ENCODE peak calls at places on chromosome 20, in seven cellular contexts. M is A549, N is K562, Y is upper lobe of left lung, R is suprapubic skin, Z is transverse colon, Q is ovary. F is an unnamed sample.

GRCh38 chr20:57404419-57405072 is 13.3 kb downstream of the RBM38 start:
- DNase-seq in Z (no peak), N (no peak), Q (no peak), R (no peak), Y (peak), M (no peak), F (no peak)

GRCh38 chr20:50449789-50450492 is 60.2 kb upstream of the PTPN1 start:
- DNase-seq in N (no peak), Q (no peak), R (no peak), M (no peak), Y (no peak), Z (no peak), F (peak)

GRCh38 chr20:57244627-57245214 is 21.7 kb downstream of the BMP7 start:
- DNase-seq in M (no peak), Q (no peak), Z (no peak), Y (no peak), N (peak), R (no peak), F (no peak)

GRCh38 chr20:7993703-7994102 is 25.9 kb downstream of the TMX4 start:
- DNase-seq in N (no peak), R (no peak), Y (no peak), M (no peak), Z (no peak), Q (no peak), F (no peak)

GRCh38 chr20:58072695-58073671 is 155.5 kb downstream of the ANKRD60 start:
- DNase-seq in Q (no peak), Z (no peak), M (no peak), R (no peak), Y (peak), N (no peak), F (no peak)

GRCh38 chr20:34195355-34195754 is 45.9 kb upstream of the ASIP start:
- DNase-seq in Q (no peak), Y (no peak), Z (no peak), N (no peak), R (no peak), M (no peak), F (no peak)

GRCh38 chr20:51054233-51054632 is 31.3 kb upstream of the KCNG1 start:
- DNase-seq in Z (no peak), Y (peak), N (no peak), M (no peak), R (no peak), Q (no peak), F (no peak)

GRCh38 chr20:37314617-37315292 is 25.3 kb downstream of the MANBAL start:
- DNase-seq in N (no peak), R (peak), Z (no peak), Y (peak), M (no peak), Q (peak), F (no peak)

GRCh38 chr20:17536944-17537444 is 5.8 kb upstream of the BFSP1 start:
- DNase-seq in N (peak), M (peak), Y (no peak), R (peak), Q (peak), Z (peak), F (no peak)

GRCh38 chr20:63091901-63092659 is 85.3 kb upstream of the BHLHE23 start:
- DNase-seq in M (no peak), R (peak), N (no peak), Z (peak), Q (no peak), Y (peak), F (no peak)

GRCh38 chr20:17771206-17772004 is 71.6 kb downstream of the BANF2 start:
- DNase-seq in Y (no peak), Q (no peak), R (no peak), N (no peak), Z (no peak), M (no peak), F (no peak)

GRCh38 chr20:62950741-62951140 is 1.8 kb upstream of the SLC17A9 start:
- DNase-seq in Q (no peak), M (no peak), Y (no peak), R (no peak), N (no peak), Z (no peak), F (no peak)

GRCh38 chr20:59363094-59363493 is 62.7 kb downstream of the EDN3 start:
- DNase-seq in Q (no peak), M (no peak), Y (no peak), N (no peak), R (no peak), Z (no peak), F (no peak)
- TF ChIP-seq EP300 in Q (no peak), M (no peak), Y (no peak), N (no peak), R (no peak), Z (no peak), F (no peak)

GRCh38 chr20:35303735-35304431 is 11.7 kb upstream of the FAM83C start:
- DNase-seq in Q (peak), Y (peak), Z (peak), R (no peak), N (peak), M (peak), F (peak)
- TF ChIP-seq EP300 in Q (no peak), Y (no peak), Z (no peak), R (no peak), N (no peak), M (no peak), F (no peak)

GRCh38 chr20:44394520-44395182 is 39.2 kb downstream of the HNF4A start:
- DNase-seq in Q (peak), Z (no peak), Y (no peak), R (no peak), M (peak), N (peak), F (no peak)
- TF ChIP-seq EP300 in Q (no peak), Z (no peak), Y (no peak), R (no peak), M (peak), N (peak), F (no peak)

GRCh38 chr20:31712564-31713311 is 9.9 kb downstream of the BCL2L1 start:
- DNase-seq in N (no peak), R (peak), M (peak), Y (no peak), Q (peak), Z (peak), F (no peak)

GRCh38 chr20:31712112-31712553 is 10.5 kb downstream of the BCL2L1 start:
- DNase-seq in Q (no peak), R (no peak), M (no peak), Z (no peak), Y (no peak), N (peak), F (no peak)

GRCh38 chr20:31711416-31712111 is 11.1 kb downstream of the BCL2L1 start:
- DNase-seq in M (no peak), R (no peak), N (no peak), Z (no peak), Y (no peak), Q (no peak), F (no peak)

GRCh38 chr20:31715766-31716165 is 6.9 kb downstream of the BCL2L1 start:
- DNase-seq in R (no peak), N (no peak), Q (no peak), Z (no peak), M (no peak), Y (no peak), F (no peak)

GRCh38 chr20:31713312-31714049 is 9.2 kb downstream of the BCL2L1 start:
- DNase-seq in R (peak), N (no peak), M (peak), Y (no peak), Z (peak), Q (peak), F (no peak)
- TF ChIP-seq EP300 in R (no peak), N (no peak), M (no peak), Y (peak), Z (no peak), Q (no peak), F (no peak)

GRCh38 chr20:49381558-49382493 is 100.6 kb downstream of the KCNB1 start:
- DNase-seq in Y (no peak), Z (peak), Q (peak), R (no peak), M (peak), N (no peak), F (no peak)
- TF ChIP-seq EP300 in Y (no peak), Z (no peak), Q (no peak), R (no peak), M (no peak), N (no peak), F (no peak)

GRCh38 chr20:23350007-23350854 is at the start of gene NXT1:
- DNase-seq in Z (peak), M (peak), Y (peak), R (peak), Q (peak), N (peak), F (peak)
- TF ChIP-seq EP300 in Z (no peak), M (no peak), Y (no peak), R (no peak), Q (peak), N (no peak), F (peak)

F was measured in GM12878.